ENCODE peak calls at places on chromosomes 13 and 19, in seven cellular contexts. One of them, this sample, is unnamed.

GRCh38 chr19:49073514-49074378 is 1.2 kb upstream of the KCNA7 start:
- DNase-seq in HCT116: peak; percentile 45
- DNase-seq in SK-N-SH: peak; percentile 50
- DNase-seq in GM12878: no peak
- DNase-seq in K562: peak; percentile 76
- DNase-seq in H1: peak; percentile 60
- DNase-seq in HepG2: peak; percentile 32
- DNase-seq in this sample: peak; percentile 67

GRCh38 chr13:34555988-34556387 is 386.1 kb upstream of the NBEA start:
- DNase-seq in HCT116: no peak
- DNase-seq in SK-N-SH: no peak
- DNase-seq in GM12878: no peak
- DNase-seq in K562: no peak
- DNase-seq in H1: no peak
- DNase-seq in HepG2: no peak
- DNase-seq in this sample: no peak

GRCh38 chr13:74449811-74450524 is 315.8 kb upstream of the KLF12 start:
- DNase-seq in HCT116: no peak
- DNase-seq in SK-N-SH: no peak
- DNase-seq in GM12878: no peak
- DNase-seq in K562: no peak
- DNase-seq in H1: no peak
- DNase-seq in HepG2: no peak
- DNase-seq in this sample: no peak

GRCh38 chr13:96540656-96541055 is 450.7 kb downstream of the HS6ST3 start:
- DNase-seq in HCT116: no peak
- DNase-seq in SK-N-SH: no peak
- DNase-seq in GM12878: no peak
- DNase-seq in K562: no peak
- DNase-seq in H1: no peak
- DNase-seq in HepG2: no peak
- DNase-seq in this sample: no peak

GRCh38 chr13:47004022-47004421 is 107.2 kb upstream of the HTR2A start:
- DNase-seq in HCT116: no peak
- DNase-seq in SK-N-SH: no peak
- DNase-seq in GM12878: no peak
- DNase-seq in K562: no peak
- DNase-seq in H1: no peak
- DNase-seq in HepG2: no peak
- DNase-seq in this sample: no peak

GRCh38 chr13:38415233-38415632 is 65.6 kb downstream of the UFM1 start:
- DNase-seq in HCT116: no peak
- DNase-seq in SK-N-SH: no peak
- DNase-seq in GM12878: peak; percentile 72
- DNase-seq in K562: no peak
- DNase-seq in H1: no peak
- DNase-seq in HepG2: no peak
- DNase-seq in this sample: no peak

GRCh38 chr19:44278181-44278690 is 18.6 kb downstream of the ZNF233 start:
- DNase-seq in HCT116: no peak
- DNase-seq in SK-N-SH: no peak
- DNase-seq in GM12878: no peak
- DNase-seq in K562: no peak
- DNase-seq in H1: no peak
- DNase-seq in HepG2: no peak
- DNase-seq in this sample: no peak

GRCh38 chr19:17346109-17346671 is 8.8 kb downstream of the GTPBP3 start:
- DNase-seq in HCT116: peak; percentile 60
- DNase-seq in SK-N-SH: peak; percentile 89
- DNase-seq in GM12878: peak; percentile 42
- DNase-seq in K562: peak; percentile 88
- DNase-seq in H1: peak; percentile 98
- DNase-seq in HepG2: peak; percentile 39
- DNase-seq in this sample: peak; percentile 65

GRCh38 chr19:18789422-18789832 is 1.7 kb downstream of the COMP start:
- DNase-seq in HCT116: no peak
- DNase-seq in SK-N-SH: no peak
- DNase-seq in GM12878: no peak
- DNase-seq in K562: no peak
- DNase-seq in H1: no peak
- DNase-seq in HepG2: no peak
- DNase-seq in this sample: no peak

GRCh38 chr19:14059093-14059480 is 2.8 kb downstream of the PALM3 start:
- DNase-seq in HCT116: no peak
- DNase-seq in SK-N-SH: peak; percentile 66
- DNase-seq in GM12878: no peak
- DNase-seq in K562: peak; percentile 60
- DNase-seq in H1: peak; percentile 93
- DNase-seq in HepG2: no peak
- DNase-seq in this sample: no peak

GRCh38 chr19:18762125-18763023 is 28.7 kb downstream of the COMP start:
- DNase-seq in HCT116: peak; percentile 26
- DNase-seq in SK-N-SH: peak; percentile 82
- DNase-seq in GM12878: no peak
- DNase-seq in K562: no peak
- DNase-seq in H1: no peak
- DNase-seq in HepG2: peak; percentile 63
- DNase-seq in this sample: peak; percentile 92

GRCh38 chr19:18961767-18962423 is 20.9 kb upstream of the HOMER3 start:
- DNase-seq in HCT116: no peak
- DNase-seq in SK-N-SH: peak; percentile 50
- DNase-seq in GM12878: no peak
- DNase-seq in K562: peak; percentile 58
- DNase-seq in H1: peak; percentile 92
- DNase-seq in HepG2: peak; percentile 83
- DNase-seq in this sample: no peak

GRCh38 chr13:34201050-34201913 is 383.3 kb downstream of the RFC3 start:
- DNase-seq in HCT116: no peak
- DNase-seq in SK-N-SH: no peak
- DNase-seq in GM12878: no peak
- DNase-seq in K562: no peak
- DNase-seq in H1: no peak
- DNase-seq in HepG2: peak; percentile 16
- DNase-seq in this sample: peak; percentile 7

GRCh38 chr13:79741006-79741405 is 260.1 kb downstream of the NDFIP2 start:
- DNase-seq in HCT116: no peak
- DNase-seq in SK-N-SH: peak; percentile 46
- DNase-seq in GM12878: no peak
- DNase-seq in K562: no peak
- DNase-seq in H1: no peak
- DNase-seq in HepG2: peak; percentile 28
- DNase-seq in this sample: no peak

GRCh38 chr13:110062077-110062776 is 244.7 kb downstream of the COL4A1 start:
- DNase-seq in HCT116: no peak
- DNase-seq in SK-N-SH: no peak
- DNase-seq in GM12878: no peak
- DNase-seq in K562: no peak
- DNase-seq in H1: no peak
- DNase-seq in HepG2: no peak
- DNase-seq in this sample: no peak

GRCh38 chr13:113116206-113116800 is 6.3 kb upstream of the F10 start:
- DNase-seq in HCT116: no peak
- DNase-seq in SK-N-SH: peak; percentile 14
- DNase-seq in GM12878: no peak
- DNase-seq in K562: no peak
- DNase-seq in H1: peak; percentile 19
- DNase-seq in HepG2: no peak
- DNase-seq in this sample: no peak

GRCh38 chr19:49920624-49921363 is 8.2 kb upstream of the ATF5 start:
- DNase-seq in HCT116: no peak
- DNase-seq in SK-N-SH: no peak
- DNase-seq in GM12878: peak; percentile 83
- DNase-seq in K562: no peak
- DNase-seq in H1: no peak
- DNase-seq in HepG2: no peak
- DNase-seq in this sample: no peak

DNA sequence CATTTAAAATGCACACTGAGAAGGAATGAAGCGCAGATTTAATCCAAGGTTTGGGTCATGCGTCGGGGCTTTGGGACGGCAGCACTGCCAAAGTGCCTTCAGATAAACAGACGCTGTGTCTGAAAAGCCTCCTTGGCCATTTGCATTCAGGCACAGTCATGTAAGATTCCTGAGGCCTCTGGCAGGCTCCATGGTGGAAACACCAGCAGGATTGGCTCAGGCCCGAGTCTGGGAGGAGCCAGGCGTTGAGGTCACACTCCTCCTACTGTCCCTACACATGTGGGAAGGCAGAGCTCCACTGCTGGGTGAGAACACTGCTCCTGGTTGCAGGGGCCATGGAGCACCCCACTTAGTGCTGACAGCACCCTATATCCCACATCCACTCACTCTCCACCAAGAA is 113.3 kb upstream of the KL start:
- DNase-seq in HCT116: no peak
- DNase-seq in SK-N-SH: no peak
- DNase-seq in GM12878: no peak
- DNase-seq in K562: no peak
- DNase-seq in H1: no peak
- DNase-seq in HepG2: no peak
- DNase-seq in this sample: peak; percentile 19
- TF ChIP-seq JUND in HCT116: no peak
- TF ChIP-seq JUND in SK-N-SH: no peak
- TF ChIP-seq JUND in GM12878: no peak
- TF ChIP-seq JUND in K562: no peak
- TF ChIP-seq JUND in H1: no peak
- TF ChIP-seq JUND in HepG2: no peak
- TF ChIP-seq JUND in this sample: no peak

GRCh38 chr19:10544242-10544752 is 593 bp downstream of the ATG4D start:
- DNase-seq in HCT116: no peak
- DNase-seq in SK-N-SH: no peak
- DNase-seq in GM12878: no peak
- DNase-seq in K562: peak; percentile 65
- DNase-seq in H1: no peak
- DNase-seq in HepG2: no peak
- DNase-seq in this sample: no peak

GRCh38 chr19:10544753-10545251 is 1.1 kb downstream of the ATG4D start:
- DNase-seq in HCT116: no peak
- DNase-seq in SK-N-SH: peak; percentile 33
- DNase-seq in GM12878: no peak
- DNase-seq in K562: no peak
- DNase-seq in H1: no peak
- DNase-seq in HepG2: no peak
- DNase-seq in this sample: no peak

GRCh38 chr19:10548746-10549276 is 5.1 kb downstream of the ATG4D start:
- DNase-seq in HCT116: no peak
- DNase-seq in SK-N-SH: no peak
- DNase-seq in GM12878: no peak
- DNase-seq in K562: no peak
- DNase-seq in H1: no peak
- DNase-seq in HepG2: no peak
- DNase-seq in this sample: no peak

GRCh38 chr19:10549733-10550132 is 6.0 kb downstream of the ATG4D start:
- DNase-seq in HCT116: no peak
- DNase-seq in SK-N-SH: no peak
- DNase-seq in GM12878: no peak
- DNase-seq in K562: no peak
- DNase-seq in H1: no peak
- DNase-seq in HepG2: no peak
- DNase-seq in this sample: no peak

GRCh38 chr19:10546817-10547216 is 3.1 kb downstream of the ATG4D start:
- DNase-seq in HCT116: no peak
- DNase-seq in SK-N-SH: no peak
- DNase-seq in GM12878: no peak
- DNase-seq in K562: no peak
- DNase-seq in H1: no peak
- DNase-seq in HepG2: no peak
- DNase-seq in this sample: no peak
- TF ChIP-seq JUND in HCT116: no peak
- TF ChIP-seq JUND in SK-N-SH: no peak
- TF ChIP-seq JUND in GM12878: no peak
- TF ChIP-seq JUND in K562: no peak
- TF ChIP-seq JUND in H1: no peak
- TF ChIP-seq JUND in HepG2: no peak
- TF ChIP-seq JUND in this sample: no peak

GRCh38 chr19:46113726-46114125 is 10.8 kb downstream of the IGFL3 start:
- DNase-seq in HCT116: no peak
- DNase-seq in SK-N-SH: no peak
- DNase-seq in GM12878: no peak
- DNase-seq in K562: no peak
- DNase-seq in H1: no peak
- DNase-seq in HepG2: no peak
- DNase-seq in this sample: no peak

GRCh38 chr19:46116121-46116520 is 8.4 kb downstream of the IGFL3 start:
- DNase-seq in HCT116: no peak
- DNase-seq in SK-N-SH: no peak
- DNase-seq in GM12878: no peak
- DNase-seq in K562: no peak
- DNase-seq in H1: no peak
- DNase-seq in HepG2: no peak
- DNase-seq in this sample: no peak

GRCh38 chr19:46112527-46112926 is 12.0 kb downstream of the IGFL3 start:
- DNase-seq in HCT116: no peak
- DNase-seq in SK-N-SH: no peak
- DNase-seq in GM12878: no peak
- DNase-seq in K562: no peak
- DNase-seq in H1: no peak
- DNase-seq in HepG2: no peak
- DNase-seq in this sample: no peak

GRCh38 chr19:46118136-46118535 is 6.4 kb downstream of the IGFL3 start:
- DNase-seq in HCT116: no peak
- DNase-seq in SK-N-SH: no peak
- DNase-seq in GM12878: no peak
- DNase-seq in K562: no peak
- DNase-seq in H1: no peak
- DNase-seq in HepG2: no peak
- DNase-seq in this sample: no peak

DNA sequence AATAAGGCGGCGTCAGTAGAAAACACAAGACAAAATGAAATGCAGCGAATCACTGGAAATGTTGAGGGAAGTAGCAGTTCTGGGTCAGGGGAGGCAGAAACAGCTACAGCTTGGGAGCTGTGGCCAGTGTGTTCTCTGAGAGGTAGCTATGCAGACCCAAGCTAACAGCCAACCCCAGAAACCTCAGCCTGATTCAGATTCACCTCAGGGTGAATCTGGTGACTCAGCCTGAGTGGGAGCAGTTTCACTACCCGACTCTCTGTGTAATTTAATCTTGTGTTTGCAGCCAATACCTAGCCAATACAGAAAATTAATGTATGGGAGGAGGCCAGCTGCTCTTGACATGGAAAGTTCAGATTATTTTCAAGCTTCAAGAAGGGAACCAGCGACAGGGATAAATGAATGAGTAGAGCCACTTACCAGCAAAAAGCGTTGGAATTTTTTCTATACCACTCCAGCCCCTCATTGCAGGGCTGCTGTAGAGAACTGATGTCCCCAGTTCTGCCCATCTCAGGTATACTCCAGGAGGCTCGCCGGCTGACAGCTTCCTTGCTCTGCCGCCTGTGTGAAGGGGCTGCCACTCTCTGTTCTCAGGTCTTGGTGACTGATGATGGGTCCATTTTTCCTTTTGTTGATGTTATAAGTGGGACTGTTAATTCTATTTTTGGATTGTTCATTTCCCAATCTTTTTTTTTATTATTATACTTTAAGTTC is 8.9 kb downstream of the IGFL3 start:
- DNase-seq in HCT116: peak; percentile 33
- DNase-seq in SK-N-SH: peak; percentile 4
- DNase-seq in GM12878: peak; percentile 31
- DNase-seq in K562: no peak
- DNase-seq in H1: no peak
- DNase-seq in HepG2: no peak
- DNase-seq in this sample: no peak
- TF ChIP-seq JUND in HCT116: peak; percentile 49
- TF ChIP-seq JUND in SK-N-SH: peak; percentile 56
- TF ChIP-seq JUND in GM12878: no peak
- TF ChIP-seq JUND in K562: peak; percentile 18
- TF ChIP-seq JUND in H1: no peak
- TF ChIP-seq JUND in HepG2: no peak
- TF ChIP-seq JUND in this sample: no peak

GRCh38 chr13:95256086-95256485 is 45.2 kb downstream of the ABCC4 start:
- DNase-seq in HCT116: peak; percentile 93
- DNase-seq in SK-N-SH: no peak
- DNase-seq in GM12878: no peak
- DNase-seq in K562: no peak
- DNase-seq in H1: no peak
- DNase-seq in HepG2: peak; percentile 23
- DNase-seq in this sample: no peak
- TF ChIP-seq JUND in HCT116: peak; percentile 98
- TF ChIP-seq JUND in SK-N-SH: peak; percentile 98
- TF ChIP-seq JUND in GM12878: no peak
- TF ChIP-seq JUND in K562: no peak
- TF ChIP-seq JUND in H1: no peak
- TF ChIP-seq JUND in HepG2: no peak
- TF ChIP-seq JUND in this sample: no peak